ENCODE peak calls at places on chromosome 21, in six cellular contexts. C, F, V, S, E and M are unnamed samples.

GRCh38 chr21:39312112-39313041 is 1.1 kb downstream of the BRWD1 start:
- DNase-seq in C (peak), F (peak), V (peak), S (peak), E (peak), M (peak)

GRCh38 chr21:34877485-34878128 is 171.5 kb downstream of the RUNX1 start:
- DNase-seq in C (no peak), F (no peak), V (no peak), S (no peak), E (no peak), M (no peak)

GRCh38 chr21:42652527-42653491 is 612 bp upstream of the PDE9A start:
- DNase-seq in C (no peak), F (no peak), V (peak), S (no peak), E (peak), M (peak)

GRCh38 chr21:34640858-34641257 is 25.9 kb upstream of the RCAN1 start:
- DNase-seq in C (peak), F (peak), V (no peak), S (no peak), E (no peak), M (no peak)

GRCh38 chr21:40555129-40555528 is 291.8 kb downstream of the DSCAM start:
- DNase-seq in C (no peak), F (no peak), V (no peak), S (no peak), E (no peak), M (no peak)

GRCh38 chr21:38920631-38921398 is 115.1 kb downstream of the ETS2 start:
- DNase-seq in C (peak), F (no peak), V (no peak), S (no peak), E (no peak), M (no peak)

GRCh38 chr21:27631471-27631870 is 664.6 kb upstream of the ADAMTS5 start:
- DNase-seq in C (peak), F (no peak), V (no peak), S (no peak), E (no peak), M (no peak)

GRCh38 chr21:34372321-34372720 is 3.0 kb upstream of the SMIM11 start:
- DNase-seq in C (no peak), F (no peak), V (no peak), S (no peak), E (no peak), M (no peak)

GRCh38 chr21:34544032-34544496 is 32.1 kb upstream of the KCNE1 start:
- DNase-seq in C (peak), F (peak), V (no peak), S (peak), E (peak), M (peak)

GRCh38 chr21:44298301-44298700 is 1.6 kb upstream of the PFKL start:
- DNase-seq in C (peak), F (no peak), V (no peak), S (no peak), E (no peak), M (no peak)

GRCh38 chr21:35398366-35398982 is 349.4 kb upstream of the RUNX1 start:
- DNase-seq in C (no peak), F (no peak), V (no peak), S (no peak), E (no peak), M (no peak)

GRCh38 chr21:32018381-32018780 is 145.6 kb downstream of the HUNK start:
- DNase-seq in C (no peak), F (no peak), V (no peak), S (no peak), E (no peak), M (no peak)

GRCh38 chr21:20790113-20790512 is 208.1 kb upstream of the NCAM2 start:
- DNase-seq in C (no peak), F (no peak), V (no peak), S (no peak), E (no peak), M (no peak)

GRCh38 chr21:37082856-37083611 is 10.0 kb downstream of the TTC3 start:
- DNase-seq in C (no peak), F (no peak), V (no peak), S (no peak), E (no peak), M (no peak)

GRCh38 chr21:37088196-37088595 is 15.1 kb downstream of the TTC3 start:
- DNase-seq in C (no peak), F (no peak), V (no peak), S (no peak), E (no peak), M (no peak)

GRCh38 chr21:37082375-37082774 is 9.3 kb downstream of the TTC3 start:
- DNase-seq in C (no peak), F (no peak), V (no peak), S (no peak), E (no peak), M (no peak)

GRCh38 chr21:37085726-37086125 is 12.7 kb downstream of the TTC3 start:
- DNase-seq in C (no peak), F (no peak), V (no peak), S (no peak), E (no peak), M (no peak)

GRCh38 chr21:37087188-37087587 is 14.1 kb downstream of the TTC3 start:
- DNase-seq in C (peak), F (peak), V (no peak), S (no peak), E (no peak), M (no peak)
- TF ChIP-seq CTCF in C (peak), F (peak), V (peak), S (no peak), E (no peak), M (no peak)

GRCh38 chr21:33024278-33025103 is 1.2 kb upstream of the OLIG2 start:
- DNase-seq in C (no peak), F (no peak), V (no peak), S (no peak), E (no peak), M (no peak)

GRCh38 chr21:33025471-33026298 is at the start of gene OLIG2:
- DNase-seq in C (no peak), F (no peak), V (peak), S (no peak), E (peak), M (peak)

GRCh38 chr21:33026299-33026858 is 644 bp downstream of the OLIG2 start:
- DNase-seq in C (no peak), F (no peak), V (no peak), S (no peak), E (no peak), M (no peak)

GRCh38 chr21:33023574-33024277 is 2.0 kb upstream of the OLIG2 start:
- DNase-seq in C (no peak), F (no peak), V (no peak), S (no peak), E (no peak), M (peak)

DNA sequence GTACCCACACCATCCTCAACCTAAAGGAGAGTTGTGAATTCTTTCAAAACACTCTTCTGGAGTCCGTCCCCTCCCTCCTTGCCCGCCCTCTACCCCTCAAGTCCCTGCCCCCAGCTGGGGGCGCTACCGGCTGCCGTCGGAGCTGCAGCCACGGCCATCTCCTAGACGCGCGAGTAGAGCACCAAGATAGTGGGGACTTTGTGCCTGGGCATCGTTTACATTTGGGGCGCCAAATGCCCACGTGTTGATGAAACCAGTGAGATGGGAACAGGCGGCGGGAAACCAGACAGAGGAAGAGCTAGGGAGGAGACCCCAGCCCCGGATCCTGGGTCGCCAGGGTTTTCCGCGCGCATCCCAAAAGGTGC is 647 bp upstream of the OLIG2 start:
- DNase-seq in C (no peak), F (no peak), V (no peak), S (no peak), E (peak), M (peak)
- TF ChIP-seq CTCF in C (peak), F (no peak), V (peak), S (no peak), E (peak), M (peak)

DNA sequence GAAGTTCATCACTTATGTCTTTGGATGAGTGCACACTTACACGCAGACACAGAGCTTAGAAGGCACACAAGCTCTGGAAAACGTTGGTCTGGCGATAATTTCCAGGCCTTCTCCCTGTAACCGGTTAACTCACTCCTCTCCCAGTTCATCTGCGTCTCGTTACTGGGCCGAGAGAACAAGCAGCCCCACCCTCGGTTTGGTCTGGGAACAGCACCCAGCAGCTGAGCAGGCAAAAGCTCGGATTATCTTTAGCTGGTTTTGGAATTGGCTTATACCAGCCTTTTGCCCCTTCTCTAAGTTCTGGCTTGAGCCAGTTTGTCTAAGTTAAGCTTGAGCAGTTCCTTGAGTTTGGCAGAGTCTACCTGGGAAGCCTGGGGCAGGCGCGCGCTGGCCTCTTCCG is 27.3 kb upstream of the COL6A1 start:
- DNase-seq in C (peak), F (peak), V (peak), S (no peak), E (no peak), M (no peak)
- TF ChIP-seq CTCF in C (peak), F (peak), V (peak), S (no peak), E (no peak), M (no peak)

GRCh38 chr21:18204931-18205330 is 39.7 kb upstream of the CHODL start:
- DNase-seq in C (no peak), F (no peak), V (no peak), S (no peak), E (no peak), M (no peak)
- TF ChIP-seq CTCF in C (no peak), F (no peak), V (peak), S (no peak), E (no peak), M (no peak)

GRCh38 chr21:28867401-28867800 is 125.3 kb downstream of the LTN1 start:
- DNase-seq in C (no peak), F (no peak), V (no peak), S (no peak), E (no peak), M (no peak)

GRCh38 chr21:28865488-28866186 is 127.0 kb downstream of the LTN1 start:
- DNase-seq in C (no peak), F (no peak), V (no peak), S (no peak), E (no peak), M (no peak)

GRCh38 chr21:28875078-28875477 is 117.6 kb downstream of the LTN1 start:
- DNase-seq in C (no peak), F (no peak), V (no peak), S (no peak), E (no peak), M (no peak)

GRCh38 chr21:28872218-28872617 is 120.5 kb downstream of the LTN1 start:
- DNase-seq in C (no peak), F (no peak), V (no peak), S (no peak), E (no peak), M (no peak)

DNA sequence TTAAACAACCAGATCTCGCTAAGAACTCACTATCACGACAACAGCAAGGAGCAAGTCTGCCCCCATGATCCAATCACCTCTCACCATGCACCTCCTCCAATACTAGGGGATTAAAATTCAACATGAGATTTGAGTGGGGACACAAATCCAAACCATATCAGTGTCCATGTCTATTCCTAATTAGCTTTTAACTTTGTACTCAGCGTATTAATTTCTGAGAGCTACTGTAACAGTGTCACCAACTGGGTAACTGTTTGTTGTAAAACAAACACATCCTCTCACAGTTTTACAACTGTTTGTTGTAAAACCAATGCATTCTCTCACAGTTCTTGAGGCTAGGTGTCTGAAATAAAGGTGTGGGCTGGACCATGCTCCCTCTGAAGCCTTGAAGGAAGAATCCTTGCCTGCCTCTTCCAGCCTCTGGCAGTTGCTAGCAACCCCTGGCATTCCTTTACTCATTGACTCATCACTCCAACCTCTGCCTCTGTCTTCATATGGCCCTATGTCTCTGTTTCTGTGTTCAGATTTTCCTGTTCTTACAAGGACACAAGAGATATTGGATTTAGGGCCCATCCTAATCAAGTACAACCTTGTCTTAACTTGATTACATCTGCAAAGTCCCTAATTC is 121.2 kb downstream of the LTN1 start:
- DNase-seq in C (peak), F (peak), V (no peak), S (no peak), E (no peak), M (no peak)
- TF ChIP-seq CTCF in C (no peak), F (no peak), V (no peak), S (no peak), E (no peak), M (no peak)

DNA sequence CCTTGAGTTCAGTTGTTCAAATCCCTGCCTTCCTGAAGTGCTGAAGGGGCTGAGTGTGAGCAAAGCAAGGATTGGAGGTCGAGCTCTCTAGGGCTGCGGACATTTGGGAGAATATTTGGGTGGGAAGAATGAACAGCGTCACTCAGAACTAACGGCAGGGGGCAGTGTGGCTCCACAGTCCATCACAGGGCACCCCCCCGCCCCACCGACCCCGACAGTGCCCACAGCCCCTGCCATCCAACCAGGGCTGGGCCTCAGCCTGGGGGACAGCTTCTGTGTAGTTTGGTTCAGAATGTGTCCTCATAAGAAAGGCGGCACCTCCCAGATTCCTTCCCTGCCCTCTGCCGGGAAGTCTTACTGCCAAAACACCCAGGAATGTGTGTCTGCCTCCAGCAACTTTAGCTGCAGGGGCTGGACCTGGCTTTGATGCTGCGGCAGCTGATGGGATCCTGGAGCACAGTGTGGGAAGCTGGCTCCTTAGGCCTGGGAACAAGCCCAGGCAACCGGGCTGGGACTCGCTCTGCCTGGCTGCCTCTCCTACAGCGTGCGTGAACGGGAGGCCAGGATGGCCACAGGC is 104.8 kb upstream of the TMPRSS2 start:
- DNase-seq in C (peak), F (peak), V (no peak), S (peak), E (peak), M (peak)
- TF ChIP-seq CTCF in C (peak), F (peak), V (peak), S (no peak), E (peak), M (peak)